ENCODE peak calls at places on chromosomes 16 and 17, in six cellular contexts. D, V, Z, J, O and S are unnamed samples.

GRCh38 chr16:24980077-24980793 is 34.9 kb downstream of the ARHGAP17 start:
- DNase-seq in V (no peak), D (peak), Z (no peak), O (no peak), J (no peak), S (no peak)

GRCh38 chr17:38458521-38458920 is 30.3 kb downstream of the ARHGAP23 start:
- DNase-seq in D (no peak), J (no peak), O (no peak), Z (no peak), V (no peak), S (no peak)

GRCh38 chr17:64492481-64493109 is 4.3 kb downstream of the POLG2 start:
- DNase-seq in O (no peak), V (no peak), Z (no peak), D (no peak), J (no peak), S (peak)

GRCh38 chr16:50839920-50840729 is 98.2 kb downstream of the CYLD start:
- DNase-seq in D (no peak), V (no peak), Z (no peak), J (no peak), O (no peak), S (no peak)

GRCh38 chr16:50683689-50684374 is 2.7 kb upstream of the SNX20 start:
- DNase-seq in Z (no peak), D (no peak), O (no peak), J (peak), V (no peak), S (no peak)

GRCh38 chr17:17269926-17270773 is 10.9 kb downstream of the COPS3 start:
- DNase-seq in Z (no peak), J (no peak), V (peak), O (no peak), D (no peak), S (peak)

GRCh38 chr17:64309710-64310109 is 46.6 kb upstream of the TEX2 start:
- DNase-seq in V (no peak), O (no peak), J (no peak), D (no peak), Z (no peak), S (no peak)

GRCh38 chr16:35305476-35305875 is 1846.1 kb downstream of the TP53TG3F start:
- DNase-seq in Z (no peak), O (no peak), J (no peak), V (no peak), D (no peak), S (no peak)